ENCODE peak calls at places on chromosomes 1 and 21, in five cellular contexts. One of them, this sample, is unnamed.

GRCh38 chr1:231279683-231280082 is 38.7 kb downstream of the GNPAT start:
- DNase-seq in ovary: no peak
- DNase-seq in left ventricle myocardium inferior: no peak
- DNase-seq in MM.1S: no peak
- DNase-seq in NB4: peak
- DNase-seq in this sample: no peak

GRCh38 chr1:66175581-66175980 is 358.4 kb upstream of the SGIP1 start:
- DNase-seq in ovary: no peak
- DNase-seq in left ventricle myocardium inferior: no peak
- DNase-seq in MM.1S: no peak
- DNase-seq in NB4: no peak
- DNase-seq in this sample: no peak

GRCh38 chr1:204731509-204731908 is 46.0 kb upstream of the LRRN2 start:
- DNase-seq in ovary: no peak
- DNase-seq in left ventricle myocardium inferior: no peak
- DNase-seq in MM.1S: no peak
- DNase-seq in NB4: no peak
- DNase-seq in this sample: no peak

GRCh38 chr1:9281071-9281827 is 11.4 kb upstream of the SPSB1 start:
- DNase-seq in ovary: no peak
- DNase-seq in left ventricle myocardium inferior: no peak
- DNase-seq in MM.1S: peak
- DNase-seq in NB4: no peak
- DNase-seq in this sample: peak

GRCh38 chr1:9629445-9630201 is 21.9 kb upstream of the PIK3CD start:
- DNase-seq in ovary: peak
- DNase-seq in left ventricle myocardium inferior: peak
- DNase-seq in MM.1S: no peak
- DNase-seq in NB4: peak
- DNase-seq in this sample: peak

GRCh38 chr21:41885341-41886024 is 6.3 kb upstream of the PRDM15 start:
- DNase-seq in ovary: no peak
- DNase-seq in left ventricle myocardium inferior: no peak
- DNase-seq in MM.1S: peak
- DNase-seq in NB4: peak
- DNase-seq in this sample: no peak

GRCh38 chr1:150881331-150882070 is 5.1 kb upstream of the ARNT start:
- DNase-seq in ovary: no peak
- DNase-seq in left ventricle myocardium inferior: no peak
- DNase-seq in MM.1S: no peak
- DNase-seq in NB4: peak
- DNase-seq in this sample: no peak

GRCh38 chr1:19405761-19406481 is 79.4 kb downstream of the CAPZB start:
- DNase-seq in ovary: no peak
- DNase-seq in left ventricle myocardium inferior: no peak
- DNase-seq in MM.1S: no peak
- DNase-seq in NB4: no peak
- DNase-seq in this sample: no peak

GRCh38 chr1:234597894-234598293 is 12.1 kb downstream of the IRF2BP2 start:
- DNase-seq in ovary: no peak
- DNase-seq in left ventricle myocardium inferior: peak
- DNase-seq in MM.1S: peak
- DNase-seq in NB4: peak
- DNase-seq in this sample: peak

GRCh38 chr1:91021686-91022517 is at the start of gene ZNF644:
- DNase-seq in ovary: peak
- DNase-seq in left ventricle myocardium inferior: peak
- DNase-seq in MM.1S: peak
- DNase-seq in NB4: peak
- DNase-seq in this sample: peak

GRCh38 chr21:45916011-45916840 is 65.3 kb upstream of the COL6A1 start:
- DNase-seq in ovary: no peak
- DNase-seq in left ventricle myocardium inferior: no peak
- DNase-seq in MM.1S: no peak
- DNase-seq in NB4: peak
- DNase-seq in this sample: no peak

GRCh38 chr1:11681071-11681771 is at the start of gene MAD2L2:
- DNase-seq in ovary: peak
- DNase-seq in left ventricle myocardium inferior: peak
- DNase-seq in MM.1S: peak
- DNase-seq in NB4: peak
- DNase-seq in this sample: peak

GRCh38 chr21:16588433-16588860 is 858.7 kb downstream of the USP25 start:
- DNase-seq in ovary: peak
- DNase-seq in left ventricle myocardium inferior: peak
- DNase-seq in MM.1S: no peak
- DNase-seq in NB4: no peak
- DNase-seq in this sample: no peak

GRCh38 chr1:96999191-96999590 is 277.6 kb downstream of the PTBP2 start:
- DNase-seq in ovary: no peak
- DNase-seq in left ventricle myocardium inferior: no peak
- DNase-seq in MM.1S: no peak
- DNase-seq in NB4: no peak
- DNase-seq in this sample: no peak

GRCh38 chr1:83627045-83627444 is 371.9 kb downstream of the TTLL7 start:
- DNase-seq in ovary: no peak
- DNase-seq in left ventricle myocardium inferior: no peak
- DNase-seq in MM.1S: no peak
- DNase-seq in NB4: no peak
- DNase-seq in this sample: no peak

GRCh38 chr1:193313354-193314140 is 127.1 kb upstream of the B3GALT2 start:
- DNase-seq in ovary: no peak
- DNase-seq in left ventricle myocardium inferior: no peak
- DNase-seq in MM.1S: no peak
- DNase-seq in NB4: no peak
- DNase-seq in this sample: no peak

GRCh38 chr1:206569548-206569947 is 42.7 kb downstream of the EIF2D start:
- DNase-seq in ovary: no peak
- DNase-seq in left ventricle myocardium inferior: no peak
- DNase-seq in MM.1S: no peak
- DNase-seq in NB4: no peak
- DNase-seq in this sample: no peak

GRCh38 chr1:198490224-198490623 is 50.3 kb downstream of the ATP6V1G3 start:
- DNase-seq in ovary: no peak
- DNase-seq in left ventricle myocardium inferior: no peak
- DNase-seq in MM.1S: no peak
- DNase-seq in NB4: no peak
- DNase-seq in this sample: no peak

GRCh38 chr1:93567255-93567918 is 114.2 kb downstream of the BCAR3 start:
- DNase-seq in ovary: no peak
- DNase-seq in left ventricle myocardium inferior: peak
- DNase-seq in MM.1S: no peak
- DNase-seq in NB4: peak
- DNase-seq in this sample: no peak

GRCh38 chr1:110348771-110349170 is 9.6 kb downstream of the RBM15 start:
- DNase-seq in ovary: no peak
- DNase-seq in left ventricle myocardium inferior: no peak
- DNase-seq in MM.1S: no peak
- DNase-seq in NB4: no peak
- DNase-seq in this sample: no peak

GRCh38 chr1:50066806-50067205 is 41.9 kb upstream of the ELAVL4 start:
- DNase-seq in ovary: no peak
- DNase-seq in left ventricle myocardium inferior: no peak
- DNase-seq in MM.1S: no peak
- DNase-seq in NB4: no peak
- DNase-seq in this sample: no peak

GRCh38 chr1:9784508-9785133 is 39.1 kb downstream of the CLSTN1 start:
- DNase-seq in ovary: no peak
- DNase-seq in left ventricle myocardium inferior: no peak
- DNase-seq in MM.1S: peak
- DNase-seq in NB4: peak
- DNase-seq in this sample: peak

GRCh38 chr21:31623664-31624063 is 35.8 kb upstream of the SOD1 start:
- DNase-seq in ovary: no peak
- DNase-seq in left ventricle myocardium inferior: no peak
- DNase-seq in MM.1S: no peak
- DNase-seq in NB4: peak
- DNase-seq in this sample: peak
- TF ChIP-seq CTCF in ovary: no peak
- TF ChIP-seq CTCF in left ventricle myocardium inferior: no peak
- TF ChIP-seq CTCF in MM.1S: peak
- TF ChIP-seq CTCF in NB4: no peak
- TF ChIP-seq CTCF in this sample: peak

GRCh38 chr1:39901486-39902120 is at the start of gene MYCL:
- DNase-seq in ovary: peak
- DNase-seq in left ventricle myocardium inferior: peak
- DNase-seq in MM.1S: peak
- DNase-seq in NB4: peak
- DNase-seq in this sample: peak

GRCh38 chr1:39905142-39905541 is 3.4 kb upstream of the MYCL start:
- DNase-seq in ovary: no peak
- DNase-seq in left ventricle myocardium inferior: no peak
- DNase-seq in MM.1S: no peak
- DNase-seq in NB4: no peak
- DNase-seq in this sample: no peak

GRCh38 chr1:39899611-39900538 is 1.8 kb downstream of the MYCL start:
- DNase-seq in ovary: no peak
- DNase-seq in left ventricle myocardium inferior: no peak
- DNase-seq in MM.1S: no peak
- DNase-seq in NB4: no peak
- DNase-seq in this sample: no peak

GRCh38 chr1:39900662-39901485 is 843 bp downstream of the MYCL start:
- DNase-seq in ovary: no peak
- DNase-seq in left ventricle myocardium inferior: peak
- DNase-seq in MM.1S: peak
- DNase-seq in NB4: no peak
- DNase-seq in this sample: peak

GRCh38 chr1:39902121-39902807 is 547 bp upstream of the MYCL start:
- DNase-seq in ovary: peak
- DNase-seq in left ventricle myocardium inferior: peak
- DNase-seq in MM.1S: peak
- DNase-seq in NB4: peak
- DNase-seq in this sample: peak
- TF ChIP-seq CTCF in ovary: no peak
- TF ChIP-seq CTCF in left ventricle myocardium inferior: peak
- TF ChIP-seq CTCF in MM.1S: peak
- TF ChIP-seq CTCF in NB4: peak
- TF ChIP-seq CTCF in this sample: peak

GRCh38 chr1:7508830-7509508 is 262.1 kb upstream of the VAMP3 start:
- DNase-seq in ovary: no peak
- DNase-seq in left ventricle myocardium inferior: no peak
- DNase-seq in MM.1S: no peak
- DNase-seq in NB4: no peak
- DNase-seq in this sample: no peak
- TF ChIP-seq CTCF in ovary: no peak
- TF ChIP-seq CTCF in left ventricle myocardium inferior: no peak
- TF ChIP-seq CTCF in MM.1S: no peak
- TF ChIP-seq CTCF in NB4: no peak
- TF ChIP-seq CTCF in this sample: no peak

GRCh38 chr1:208107415-208107814 is 136.8 kb downstream of the PLXNA2 start:
- DNase-seq in ovary: no peak
- DNase-seq in left ventricle myocardium inferior: no peak
- DNase-seq in MM.1S: no peak
- DNase-seq in NB4: no peak
- DNase-seq in this sample: no peak
- TF ChIP-seq CTCF in ovary: no peak
- TF ChIP-seq CTCF in left ventricle myocardium inferior: no peak
- TF ChIP-seq CTCF in MM.1S: no peak
- TF ChIP-seq CTCF in NB4: no peak
- TF ChIP-seq CTCF in this sample: no peak